ENCODE peak calls at places on chromosome 11, in six cellular contexts. A is colonic mucosa, M is HFFc6, O is HL-60, U is neural crest cell, V is breast epithelium. K is an unnamed sample.

GRCh38 chr11:97751405-97751804 is 1269.3 kb upstream of the CNTN5 start:
- DNase-seq in A (no peak), M (no peak), O (no peak), U (no peak), V (no peak), K (no peak)

GRCh38 chr11:77154381-77155081 is 26.5 kb downstream of the MYO7A start:
- DNase-seq in A (no peak), M (no peak), O (peak), U (no peak), V (no peak), K (no peak)

GRCh38 chr11:68911731-68912130 is 8.0 kb downstream of the IGHMBP2 start:
- DNase-seq in A (no peak), M (no peak), O (no peak), U (no peak), V (no peak), K (no peak)

GRCh38 chr11:116300252-116300651 is 472.5 kb downstream of the BUD13 start:
- DNase-seq in A (no peak), M (no peak), O (no peak), U (no peak), V (no peak), K (no peak)

GRCh38 chr11:59528741-59529140 is 17.4 kb downstream of the OR4D9 start:
- DNase-seq in A (no peak), M (no peak), O (no peak), U (no peak), V (no peak), K (no peak)

GRCh38 chr11:79942071-79942470 is 501.2 kb upstream of the TENM4 start:
- DNase-seq in A (no peak), M (no peak), O (no peak), U (no peak), V (no peak), K (no peak)

GRCh38 chr11:87425943-87426342 is 388.2 kb downstream of the TMEM135 start:
- DNase-seq in A (no peak), M (peak), O (no peak), U (no peak), V (no peak), K (no peak)

GRCh38 chr11:102115557-102115956 is 5.3 kb downstream of the YAP1 start:
- DNase-seq in A (peak), M (peak), O (no peak), U (no peak), V (no peak), K (no peak)

GRCh38 chr11:28461846-28462245 is 353.7 kb downstream of the METTL15 start:
- DNase-seq in A (no peak), M (no peak), O (no peak), U (no peak), V (no peak), K (no peak)

GRCh38 chr11:109236188-109236587 is 185.8 kb upstream of the C11orf87 start:
- DNase-seq in A (no peak), M (no peak), O (no peak), U (no peak), V (no peak), K (no peak)

GRCh38 chr11:94664336-94664735 is 97.2 kb downstream of the PIWIL4 start:
- DNase-seq in A (no peak), M (no peak), O (no peak), U (no peak), V (no peak), K (no peak)

GRCh38 chr11:117676501-117676900 is 120.5 kb downstream of the DSCAML1 start:
- DNase-seq in A (no peak), M (no peak), O (no peak), U (no peak), V (no peak), K (no peak)

GRCh38 chr11:66268953-66269906 is 791 bp downstream of the RAB1B start:
- DNase-seq in A (no peak), M (peak), O (peak), U (no peak), V (no peak), K (peak)

GRCh38 chr11:109308551-109308950 is 113.4 kb upstream of the C11orf87 start:
- DNase-seq in A (no peak), M (no peak), O (no peak), U (no peak), V (no peak), K (no peak)

GRCh38 chr11:69154938-69155301 is 815 bp upstream of the SMIM38 start:
- DNase-seq in A (no peak), M (no peak), O (no peak), U (no peak), V (no peak), K (no peak)

GRCh38 chr11:113540416-113541330 is 65.5 kb upstream of the DRD2 start:
- DNase-seq in A (no peak), M (no peak), O (no peak), U (no peak), V (no peak), K (no peak)

GRCh38 chr11:28448186-28448585 is 340.0 kb downstream of the METTL15 start:
- DNase-seq in A (no peak), M (peak), O (no peak), U (no peak), V (no peak), K (no peak)

GRCh38 chr11:122709042-122709760 is 53.7 kb downstream of the UBASH3B start:
- DNase-seq in A (no peak), M (peak), O (no peak), U (no peak), V (no peak), K (no peak)

GRCh38 chr11:70399681-70400112 is 1.4 kb downstream of the CTTN start:
- DNase-seq in A (peak), M (peak), O (no peak), U (no peak), V (peak), K (peak)

GRCh38 chr11:3894128-3894731 is 38.8 kb downstream of the STIM1 start:
- DNase-seq in A (no peak), M (peak), O (peak), U (no peak), V (no peak), K (no peak)

GRCh38 chr11:29005401-29005980 is 897.3 kb downstream of the METTL15 start:
- DNase-seq in A (no peak), M (no peak), O (no peak), U (no peak), V (no peak), K (no peak)

GRCh38 chr11:126588630-126589491 is 233.4 kb downstream of the ST3GAL4 start:
- DNase-seq in A (no peak), M (no peak), O (no peak), U (no peak), V (no peak), K (no peak)

GRCh38 chr11:8168485-8169257 is at the start of gene RIC3:
- DNase-seq in A (no peak), M (no peak), O (no peak), U (peak), V (no peak), K (no peak)

GRCh38 chr11:79488286-79488685 is 47.5 kb upstream of the TENM4 start:
- DNase-seq in A (no peak), M (no peak), O (no peak), U (no peak), V (no peak), K (no peak)

GRCh38 chr11:78961938-78962701 is 387.5 kb upstream of the NARS2 start:
- DNase-seq in A (no peak), M (no peak), O (no peak), U (peak), V (no peak), K (no peak)

GRCh38 chr11:72836111-72836510 is 21.9 kb downstream of the ATG16L2 start:
- DNase-seq in A (no peak), M (no peak), O (no peak), U (no peak), V (no peak), K (no peak)

GRCh38 chr11:2406878-2407410 is 6.4 kb downstream of the TSSC4 start:
- DNase-seq in A (no peak), M (no peak), O (no peak), U (no peak), V (no peak), K (no peak)

GRCh38 chr11:99257131-99257530 is 236.4 kb downstream of the CNTN5 start:
- DNase-seq in A (no peak), M (no peak), O (peak), U (no peak), V (no peak), K (no peak)

GRCh38 chr11:20874358-20874757 is 205.0 kb downstream of the NELL1 start:
- DNase-seq in A (no peak), M (no peak), O (no peak), U (no peak), V (no peak), K (no peak)

GRCh38 chr11:28058333-28058732 is 49.6 kb downstream of the KIF18A start:
- DNase-seq in A (no peak), M (peak), O (no peak), U (no peak), V (no peak), K (no peak)

GRCh38 chr11:126282361-126282741 is 542 bp upstream of the TIRAP start:
- DNase-seq in A (peak), M (peak), O (peak), U (peak), V (no peak), K (peak)

GRCh38 chr11:125062931-125063428 is at the start of gene SLC37A2:
- DNase-seq in A (peak), M (peak), O (peak), U (peak), V (no peak), K (peak)

GRCh38 chr11:69241844-69242582 is 51.9 kb upstream of the MYEOV start:
- DNase-seq in A (no peak), M (no peak), O (peak), U (no peak), V (no peak), K (no peak)

GRCh38 chr11:7911011-7911410 is 20.1 kb downstream of the OR10A6 start:
- DNase-seq in A (no peak), M (no peak), O (no peak), U (no peak), V (no peak), K (no peak)

GRCh38 chr11:8826901-8827560 is 84.0 kb upstream of the AKIP1 start:
- DNase-seq in A (no peak), M (no peak), O (peak), U (no peak), V (no peak), K (no peak)

GRCh38 chr11:105429421-105429965 is 180.4 kb upstream of the GRIA4 start:
- DNase-seq in A (no peak), M (no peak), O (no peak), U (no peak), V (no peak), K (no peak)

GRCh38 chr11:2933376-2934056 is 4.3 kb upstream of the PHLDA2 start:
- DNase-seq in A (peak), M (peak), O (peak), U (no peak), V (peak), K (peak)

GRCh38 chr11:119641991-119642745 is 86.8 kb downstream of the NECTIN1 start:
- DNase-seq in A (no peak), M (peak), O (peak), U (no peak), V (no peak), K (peak)
- TF ChIP-seq CTCF in A (no peak), M (peak), O (peak), U (peak), V (no peak), K (peak)

GRCh38 chr11:74644084-74644483 is 51.7 kb downstream of the POLD3 start:
- DNase-seq in A (no peak), M (no peak), O (no peak), U (no peak), V (no peak), K (no peak)
- TF ChIP-seq CTCF in A (no peak), M (no peak), O (no peak), U (no peak), V (no peak), K (no peak)

GRCh38 chr11:133966924-133967598 is 10.3 kb upstream of the IGSF9B start:
- DNase-seq in A (peak), M (no peak), O (no peak), U (peak), V (no peak), K (no peak)
- TF ChIP-seq CTCF in A (no peak), M (peak), O (no peak), U (peak), V (no peak), K (no peak)

GRCh38 chr11:96037267-96037990 is 113.5 kb upstream of the MTMR2 start:
- DNase-seq in A (no peak), M (peak), O (no peak), U (no peak), V (no peak), K (peak)
- TF ChIP-seq CTCF in A (no peak), M (no peak), O (no peak), U (no peak), V (no peak), K (no peak)

DNA sequence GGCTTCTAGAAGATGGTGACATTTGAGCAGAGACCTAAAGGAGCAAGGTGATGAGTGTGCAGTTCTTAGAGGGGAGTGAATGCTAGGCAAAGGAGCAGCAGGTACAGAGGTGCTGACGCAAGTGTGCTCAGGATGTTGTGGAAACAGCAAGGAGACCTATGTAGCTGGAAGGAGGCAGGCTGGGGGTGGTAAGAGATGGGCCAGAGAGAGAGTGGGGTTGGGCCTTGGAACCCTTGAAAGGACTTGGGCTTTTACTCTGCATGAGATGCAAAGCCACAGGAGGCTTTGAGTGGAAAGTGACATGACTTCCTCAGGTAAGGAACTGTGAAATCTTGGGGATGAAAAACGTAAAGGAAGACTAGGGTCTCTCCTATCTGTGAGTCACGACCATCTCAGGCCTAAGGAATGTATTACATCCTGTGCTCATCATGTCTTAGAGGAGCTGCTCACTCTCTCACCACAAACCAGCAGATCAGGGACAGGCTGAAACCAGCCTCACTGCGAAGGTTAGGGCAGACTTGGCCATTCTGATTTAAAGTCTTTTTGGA is 65.4 kb downstream of the MICAL2 start:
- DNase-seq in A (no peak), M (peak), O (no peak), U (no peak), V (no peak), K (peak)
- TF ChIP-seq CTCF in A (no peak), M (no peak), O (no peak), U (no peak), V (no peak), K (no peak)

DNA sequence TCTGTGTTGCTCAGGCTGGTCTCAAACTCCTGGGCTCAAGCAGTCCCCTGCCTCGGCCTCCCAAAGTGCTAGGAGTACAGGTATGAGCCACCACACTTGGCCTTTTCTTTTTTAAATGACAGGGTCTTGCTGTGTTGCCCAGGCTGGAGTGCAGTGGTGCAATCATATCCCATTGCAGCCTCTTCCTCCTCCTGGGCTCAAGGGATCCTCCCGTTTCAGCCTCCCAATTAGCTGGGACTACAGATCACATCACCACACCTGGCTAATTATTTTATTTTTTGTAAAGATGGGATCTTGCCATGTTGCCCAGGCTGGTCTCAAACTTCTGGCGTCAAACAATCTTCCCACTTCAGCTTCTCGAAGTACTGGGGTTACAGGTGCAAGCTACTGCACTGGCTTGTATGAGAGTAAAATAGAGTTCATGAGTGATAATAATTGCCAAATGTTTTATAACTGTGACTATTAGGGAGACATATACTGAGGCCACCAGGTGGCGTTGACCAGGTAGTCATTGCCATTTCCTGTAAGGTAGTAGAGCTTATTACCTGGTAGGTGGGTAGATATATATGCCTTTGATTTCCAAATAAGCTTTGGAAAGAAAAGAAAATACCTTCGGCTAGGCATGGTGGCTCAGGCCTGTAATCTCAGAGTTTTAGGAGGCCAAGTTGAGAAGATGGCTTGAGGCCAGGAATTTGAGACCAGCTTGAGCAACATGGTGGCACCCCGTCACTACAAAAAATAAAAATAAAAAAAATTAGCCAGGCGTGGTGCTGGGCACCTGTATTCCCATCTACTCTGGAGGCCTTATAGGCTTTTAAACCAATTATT is 5.4 kb downstream of the FDX1 start:
- DNase-seq in A (peak), M (no peak), O (no peak), U (no peak), V (no peak), K (no peak)
- TF ChIP-seq CTCF in A (peak), M (peak), O (no peak), U (peak), V (no peak), K (peak)

DNA sequence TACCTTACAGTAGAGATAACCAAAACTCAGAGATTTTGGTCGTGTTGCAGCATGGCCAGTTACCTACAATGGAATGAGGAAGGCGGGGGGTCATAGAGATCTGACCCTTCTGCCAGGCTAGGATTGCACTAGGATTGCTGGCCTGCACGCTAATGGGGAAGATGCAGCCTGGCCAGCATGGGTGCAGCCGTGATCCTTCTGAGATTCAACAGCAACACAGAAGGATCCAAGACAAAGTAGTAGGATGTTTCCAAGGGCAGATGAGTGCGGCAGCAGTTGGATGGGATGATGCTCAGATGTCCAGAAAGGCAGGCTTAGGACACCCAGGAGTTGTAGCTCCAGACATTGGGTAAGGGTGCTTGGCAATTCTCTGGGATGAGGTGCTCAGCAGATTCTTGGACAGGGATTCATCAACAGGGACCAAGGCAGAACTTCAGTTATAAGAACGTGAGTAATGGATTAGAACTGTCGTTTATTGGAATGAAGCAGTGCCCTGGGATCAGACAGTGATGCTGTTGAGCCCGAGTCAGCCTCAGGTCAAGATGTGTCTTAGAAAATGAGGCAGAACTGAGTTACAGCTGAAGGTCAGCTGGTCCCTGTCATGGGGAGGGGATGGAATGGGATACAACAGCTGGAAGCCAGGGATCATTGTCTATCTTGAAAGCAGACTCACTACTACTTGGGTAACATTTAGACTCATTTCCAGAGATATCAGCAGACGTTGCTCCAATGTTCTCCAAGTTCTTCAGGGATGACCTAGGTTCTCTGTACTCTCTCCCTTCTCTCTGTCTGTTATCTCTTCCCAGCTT is 71.0 kb downstream of the PARVA start:
- DNase-seq in A (no peak), M (peak), O (no peak), U (no peak), V (no peak), K (no peak)
- TF ChIP-seq CTCF in A (no peak), M (no peak), O (no peak), U (no peak), V (no peak), K (no peak)

GRCh38 chr11:35548925-35549561 is 23.6 kb upstream of the PAMR1 start:
- DNase-seq in A (no peak), M (no peak), O (no peak), U (no peak), V (no peak), K (no peak)
- TF ChIP-seq CTCF in A (no peak), M (no peak), O (no peak), U (no peak), V (no peak), K (no peak)